ENCODE peak calls at places on chromosome 14, in nine cellular contexts. O is activated CD8-positive, alpha-beta T cell treated with anti-CD3 and anti-CD28 coated beads for 36 hours; Q is MM.1S; F is esophagus squamous epithelium; M is lower leg skin; X is upper lobe of left lung; D is mucosa of descending colon; I is psoas muscle; R is endothelial cell of umbilical vein. V is an unnamed sample.

GRCh38 chr14:68397371-68397779 is 395.5 kb downstream of the ZFP36L1 start:
- DNase-seq in O (no peak), M (peak; percentile 78), R (no peak), F (peak; percentile 22), I (peak; percentile 54), X (no peak), D (peak; percentile 69), Q (no peak), V (no peak)

GRCh38 chr14:68225321-68225720 is 405.7 kb downstream of the RAD51B start:
- DNase-seq in X (no peak), Q (no peak), F (no peak), R (no peak), M (no peak), O (no peak), I (no peak), D (no peak), V (no peak)

GRCh38 chr14:101008631-101009336 is 105.3 kb upstream of the RTL1 start:
- DNase-seq in M (no peak), X (no peak), F (no peak), I (no peak), D (no peak), R (no peak), Q (no peak), O (no peak), V (peak; percentile 7)

GRCh38 chr14:106395460-106396050 is 869.2 kb downstream of the TMEM121 start:
- DNase-seq in X (no peak), Q (no peak), D (no peak), M (no peak), R (no peak), F (no peak), I (no peak), O (peak; percentile 67), V (no peak)

GRCh38 chr14:62629070-62629580 is 416.1 kb downstream of the KCNH5 start:
- DNase-seq in F (no peak), X (no peak), M (no peak), Q (no peak), D (no peak), R (no peak), O (no peak), I (no peak), V (no peak)

GRCh38 chr14:67285876-67286452 is 44.7 kb downstream of the PALS1 start:
- DNase-seq in D (no peak), I (no peak), O (no peak), X (no peak), M (no peak), F (no peak), Q (peak; percentile 13), R (peak; percentile 39), V (peak; percentile 30)

GRCh38 chr14:29354446-29354845 is 573.2 kb downstream of the PRKD1 start:
- DNase-seq in Q (no peak), M (no peak), F (no peak), X (no peak), R (no peak), O (no peak), D (no peak), I (no peak), V (no peak)

GRCh38 chr14:69484444-69485113 is at the start of gene PLEKHD1:
- DNase-seq in O (peak; percentile 3), F (no peak), I (peak; percentile 35), X (peak; percentile 89), M (no peak), Q (no peak), D (no peak), R (no peak), V (no peak)

GRCh38 chr14:93745603-93746273 is 42.5 kb downstream of the PRIMA1 start:
- DNase-seq in O (no peak), M (no peak), Q (no peak), D (no peak), R (no peak), X (no peak), F (no peak), I (no peak), V (no peak)

GRCh38 chr14:56199095-56199975 is 81.1 kb downstream of the PELI2 start:
- DNase-seq in O (no peak), D (no peak), R (peak; percentile 96), Q (no peak), I (no peak), F (no peak), X (no peak), M (peak; percentile 82), V (peak; percentile 31)

GRCh38 chr14:72978856-72979255 is 48.0 kb downstream of the ZFYVE1 start:
- DNase-seq in O (no peak), M (no peak), D (no peak), I (no peak), Q (no peak), R (no peak), F (no peak), X (no peak), V (no peak)

GRCh38 chr14:102924632-102925588 is 2.4 kb downstream of the AMN start:
- DNase-seq in X (peak; percentile 56), O (no peak), I (no peak), R (no peak), M (no peak), D (peak; percentile 48), F (no peak), Q (no peak), V (no peak)
- TF ChIP-seq CTCF in X (no peak), O (no peak), I (no peak), R (no peak), M (no peak), D (no peak), F (no peak), Q (no peak), V (no peak)

DNA sequence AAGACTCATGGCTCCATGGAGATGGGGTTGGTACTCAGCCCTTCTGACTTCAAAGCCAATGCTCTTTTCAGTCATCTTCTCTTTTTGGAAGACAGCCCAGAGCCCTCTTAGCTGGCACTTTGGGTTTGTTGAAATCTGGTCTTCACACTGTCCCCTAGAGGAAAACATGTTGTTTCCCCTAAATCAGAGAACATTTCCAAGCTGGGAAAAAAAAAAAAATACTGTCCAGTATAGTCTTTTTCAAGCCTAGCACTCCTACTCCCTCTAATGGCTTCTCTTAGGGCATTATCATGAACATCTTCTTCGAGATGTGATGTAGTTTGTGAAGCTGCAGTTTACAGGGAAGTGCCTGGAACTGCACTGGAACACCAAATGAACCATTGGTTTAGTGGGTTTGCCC is 3.0 kb upstream of the ZC3H14 start:
- DNase-seq in X (no peak), Q (peak; percentile 27), M (no peak), I (no peak), O (no peak), D (no peak), F (no peak), R (no peak), V (no peak)
- TF ChIP-seq CTCF in X (no peak), Q (peak; percentile 24), M (no peak), I (peak; percentile 38), O (no peak), D (no peak), F (no peak), R (peak; percentile 12), V (no peak)

GRCh38 chr14:54338696-54339317 is 58.0 kb upstream of the CDKN3 start:
- DNase-seq in F (no peak), D (no peak), O (no peak), Q (peak; percentile 22), M (no peak), X (no peak), R (peak; percentile 78), I (no peak), V (no peak)
- TF ChIP-seq CTCF in F (no peak), D (no peak), O (no peak), Q (peak; percentile 32), M (no peak), X (no peak), R (peak; percentile 68), I (no peak), V (peak; percentile 44)

DNA sequence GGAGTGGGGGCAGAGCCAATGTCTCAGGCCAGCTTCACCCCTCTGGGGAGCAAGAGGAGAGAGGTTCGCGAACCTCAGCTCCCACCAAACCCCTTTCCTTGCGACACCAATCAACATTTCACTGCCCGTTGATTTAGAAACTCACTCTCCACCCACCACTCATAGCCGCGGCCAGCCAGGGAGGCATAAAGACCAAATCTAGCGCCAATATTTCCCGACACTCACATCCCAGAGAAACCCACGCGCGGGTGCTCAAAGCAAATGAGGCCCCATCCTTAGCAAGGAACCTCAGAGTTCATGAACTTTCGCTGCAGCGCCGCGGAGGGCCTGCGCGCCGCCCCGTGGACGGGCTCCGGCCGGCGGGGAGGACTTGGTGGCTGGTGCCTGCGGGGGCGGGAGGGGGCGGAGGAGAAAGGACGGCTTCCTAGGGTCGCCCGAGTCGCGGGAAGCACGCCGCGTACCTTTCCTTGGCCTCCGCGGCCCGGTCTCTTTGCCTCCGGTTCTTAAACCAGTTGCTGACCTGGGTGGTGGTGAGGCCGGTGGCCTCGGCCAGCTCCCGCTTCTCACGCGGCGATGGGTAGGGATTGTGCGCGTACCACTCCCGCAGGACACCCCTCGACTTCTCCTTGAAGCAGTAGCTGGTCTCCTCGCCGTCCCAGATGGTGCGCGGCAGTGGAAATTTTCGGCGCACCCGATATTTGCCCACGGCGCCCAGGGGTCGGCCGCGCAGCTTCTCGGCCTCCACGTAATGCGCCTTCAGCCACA is 926 bp downstream of the SIX1 start:
- DNase-seq in O (no peak), R (no peak), Q (no peak), I (peak; percentile 62), F (no peak), X (peak; percentile 86), D (peak; percentile 42), M (no peak), V (no peak)
- TF ChIP-seq CTCF in O (no peak), R (peak; percentile 11), Q (no peak), I (no peak), F (no peak), X (no peak), D (no peak), M (no peak), V (no peak)